ENCODE peak calls at places on chromosomes 16 and 17, in eight cellular contexts. O, Z, K, N, R, W, Y and J are unnamed samples.

GRCh38 chr17:64128787-64129514 is 993 bp downstream of the ERN1 start:
- DNase-seq in O (peak), Z (peak), K (peak), N (no peak), R (no peak), W (no peak), Y (no peak), J (no peak)

GRCh38 chr17:1043601-1044251 is 46.8 kb downstream of the TIMM22 start:
- DNase-seq in O (no peak), Z (no peak), K (no peak), N (no peak), R (no peak), W (peak), Y (no peak), J (no peak)

GRCh38 chr16:64469906-64470702 is 651.8 kb downstream of the CDH11 start:
- DNase-seq in O (peak), Z (peak), K (no peak), N (no peak), R (peak), W (peak), Y (no peak), J (no peak)

GRCh38 chr17:66966529-66967418 is 2.3 kb downstream of the CACNG4 start:
- DNase-seq in O (no peak), Z (no peak), K (no peak), N (no peak), R (no peak), W (no peak), Y (no peak), J (no peak)

GRCh38 chr16:51306116-51306515 is 155.0 kb upstream of the SALL1 start:
- DNase-seq in O (peak), Z (peak), K (no peak), N (no peak), R (no peak), W (no peak), Y (no peak), J (no peak)

GRCh38 chr17:37045271-37045946 is 96.7 kb downstream of the AATF start:
- DNase-seq in O (no peak), Z (no peak), K (no peak), N (no peak), R (no peak), W (no peak), Y (no peak), J (no peak)

GRCh38 chr17:3695723-3696411 is at the start of gene P2RX5:
- DNase-seq in O (peak), Z (peak), K (peak), N (peak), R (no peak), W (peak), Y (no peak), J (no peak)

GRCh38 chr16:29736112-29736511 is 9.7 kb downstream of the C16orf54 start:
- DNase-seq in O (no peak), Z (no peak), K (no peak), N (no peak), R (no peak), W (no peak), Y (no peak), J (no peak)

GRCh38 chr17:7444682-7445010 is 215 bp upstream of the CHRNB1 start:
- DNase-seq in O (no peak), Z (no peak), K (no peak), N (no peak), R (no peak), W (no peak), Y (no peak), J (no peak)

GRCh38 chr17:48526986-48527741 is 3.6 kb downstream of the HOXB1 start:
- DNase-seq in O (no peak), Z (no peak), K (no peak), N (no peak), R (no peak), W (peak), Y (no peak), J (no peak)

GRCh38 chr17:5629133-5629532 is 44.8 kb upstream of the NLRP1 start:
- DNase-seq in O (peak), Z (peak), K (no peak), N (no peak), R (no peak), W (no peak), Y (no peak), J (no peak)

GRCh38 chr17:2780256-2780655 is 16.0 kb upstream of the RAP1GAP2 start:
- DNase-seq in O (no peak), Z (no peak), K (no peak), N (no peak), R (no peak), W (no peak), Y (no peak), J (no peak)

DNA sequence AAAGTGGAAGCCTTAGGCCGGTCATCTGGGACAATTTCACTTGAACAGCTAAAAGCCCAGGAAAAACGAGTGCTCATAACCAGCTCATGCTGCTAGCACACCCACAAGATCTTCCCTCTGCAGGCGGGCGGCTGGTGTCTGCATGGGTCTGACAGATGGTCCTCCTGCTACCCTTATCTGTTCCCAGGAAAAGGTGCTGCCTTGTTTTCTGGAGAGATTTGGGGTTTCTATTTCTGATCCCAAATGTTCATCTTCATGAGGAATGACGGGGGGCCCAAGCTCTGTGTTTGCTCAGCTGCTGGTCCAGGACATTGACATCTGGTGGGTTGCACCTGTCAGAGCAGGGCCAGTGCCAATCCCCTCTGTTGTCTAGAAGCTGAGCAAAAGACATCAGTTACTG is 103.8 kb downstream of the SOCS1 start:
- DNase-seq in O (no peak), Z (no peak), K (no peak), N (no peak), R (no peak), W (no peak), Y (no peak), J (no peak)
- H3K4me3 ChIP-seq in O (no peak), Z (no peak), K (no peak), N (no peak), R (no peak), W (no peak), Y (no peak), J (no peak)

DNA sequence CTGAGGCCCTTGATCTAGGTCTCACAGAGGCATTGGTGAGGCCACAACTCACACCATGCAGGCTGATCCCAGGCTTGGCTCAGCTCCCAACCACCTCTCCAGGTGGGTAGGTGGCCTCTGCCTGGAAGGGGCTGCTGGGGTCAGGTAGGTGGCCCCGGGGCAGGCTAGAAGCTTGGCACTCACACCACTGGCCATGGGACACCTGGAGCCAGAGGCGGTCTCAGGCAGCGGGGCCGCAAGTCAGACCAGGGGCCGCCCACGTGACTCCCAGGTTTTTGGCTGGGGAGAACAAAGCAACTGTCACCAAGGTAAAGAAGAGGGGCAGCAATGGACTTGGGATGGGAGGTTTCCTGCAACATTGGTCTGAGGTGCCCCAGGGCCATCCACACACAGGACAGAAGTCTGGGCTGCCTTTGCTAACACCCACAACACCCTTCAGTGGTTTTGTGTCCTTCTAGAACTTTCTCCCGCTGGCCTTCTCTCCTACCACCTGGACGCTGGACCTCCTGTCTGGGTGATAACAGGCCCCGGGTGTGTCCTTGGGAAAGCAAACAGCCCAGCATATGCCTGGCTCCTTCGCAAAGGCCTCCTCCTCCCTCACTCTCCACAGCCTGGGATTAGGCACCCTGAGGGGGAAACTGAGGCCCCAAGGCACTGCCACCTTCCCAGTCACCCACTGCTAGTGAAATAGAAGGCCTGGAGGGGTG is 16.4 kb downstream of the C16orf74 start:
- DNase-seq in O (no peak), Z (no peak), K (no peak), N (no peak), R (no peak), W (no peak), Y (no peak), J (no peak)
- H3K4me3 ChIP-seq in O (no peak), Z (no peak), K (peak), N (no peak), R (no peak), W (no peak), Y (no peak), J (no peak)

GRCh38 chr17:18011286-18011685 is 27.7 kb downstream of the ATPAF2 start:
- DNase-seq in O (no peak), Z (no peak), K (no peak), N (no peak), R (no peak), W (no peak), Y (no peak), J (no peak)

GRCh38 chr17:18008496-18009268 is 30.3 kb downstream of the ATPAF2 start:
- DNase-seq in O (peak), Z (peak), K (no peak), N (no peak), R (no peak), W (no peak), Y (peak), J (no peak)

GRCh38 chr17:18014006-18014405 is 25.0 kb downstream of the ATPAF2 start:
- DNase-seq in O (no peak), Z (no peak), K (no peak), N (no peak), R (no peak), W (no peak), Y (no peak), J (no peak)

GRCh38 chr17:18006495-18007239 is 32.3 kb downstream of the ATPAF2 start:
- DNase-seq in O (no peak), Z (no peak), K (no peak), N (no peak), R (no peak), W (peak), Y (no peak), J (no peak)

DNA sequence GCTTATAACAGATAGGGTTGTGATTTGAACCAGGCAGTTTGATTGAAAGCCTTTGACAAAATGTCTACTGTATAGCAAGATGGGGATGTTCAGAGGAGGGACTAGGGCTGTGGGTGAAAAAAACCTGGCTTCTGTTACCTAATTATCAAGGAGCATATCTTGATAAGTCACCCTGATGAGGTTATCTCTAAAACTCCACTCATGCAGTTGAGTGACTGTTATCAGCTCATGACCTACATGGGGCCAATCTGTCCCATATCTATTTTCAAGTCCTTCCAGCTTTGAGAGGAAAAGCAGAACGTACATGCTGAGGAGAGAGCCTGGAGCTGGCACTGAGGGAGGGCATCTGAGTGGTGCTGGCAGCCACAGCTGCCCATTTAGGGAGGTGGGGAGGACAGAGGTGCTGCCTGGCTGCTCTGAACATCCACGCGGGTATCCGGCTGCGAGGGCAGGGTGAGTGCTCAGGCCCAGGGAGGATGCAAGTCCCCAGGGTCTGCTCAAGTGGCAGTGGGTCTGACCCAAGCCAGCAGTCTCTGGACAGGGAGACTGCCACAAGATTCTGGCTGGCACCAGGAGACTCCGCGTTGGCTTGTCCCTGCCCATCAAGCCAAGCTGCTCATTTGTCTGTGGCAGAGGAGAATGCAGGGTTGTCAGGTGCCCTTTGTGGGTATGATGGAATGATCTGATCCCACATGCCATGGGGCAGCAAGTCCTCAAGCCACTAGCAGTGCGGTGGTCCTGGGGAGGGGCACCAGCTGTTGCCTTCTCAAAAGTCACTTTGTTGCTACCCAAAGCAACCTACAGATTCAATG is 29.2 kb downstream of the ATPAF2 start:
- DNase-seq in O (no peak), Z (no peak), K (no peak), N (no peak), R (no peak), W (no peak), Y (no peak), J (no peak)
- H3K4me3 ChIP-seq in O (no peak), Z (no peak), K (no peak), N (no peak), R (no peak), W (no peak), Y (no peak), J (no peak)

GRCh38 chr17:14790518-14790917 is 474.6 kb downstream of the PMP22 start:
- DNase-seq in O (no peak), Z (peak), K (no peak), N (no peak), R (no peak), W (no peak), Y (peak), J (no peak)
- H3K4me3 ChIP-seq in O (no peak), Z (no peak), K (no peak), N (no peak), R (no peak), W (no peak), Y (no peak), J (no peak)

GRCh38 chr16:67183284-67183626 is 508 bp downstream of the MATCAP1 start:
- DNase-seq in O (no peak), Z (no peak), K (no peak), N (no peak), R (no peak), W (no peak), Y (no peak), J (no peak)
- H3K4me3 ChIP-seq in O (peak), Z (peak), K (peak), N (peak), R (peak), W (peak), Y (peak), J (no peak)

GRCh38 chr17:41928693-41929251 is 1.6 kb upstream of the ODAD4 start:
- DNase-seq in O (no peak), Z (no peak), K (peak), N (no peak), R (no peak), W (no peak), Y (no peak), J (no peak)

GRCh38 chr17:41937970-41938851 is 7.8 kb downstream of the ODAD4 start:
- DNase-seq in O (no peak), Z (no peak), K (no peak), N (no peak), R (no peak), W (peak), Y (no peak), J (no peak)

GRCh38 chr17:41930009-41930832 is at the start of gene ODAD4:
- DNase-seq in O (peak), Z (peak), K (peak), N (peak), R (peak), W (peak), Y (peak), J (peak)

GRCh38 chr17:41935641-41936040 is 5.2 kb downstream of the ODAD4 start:
- DNase-seq in O (no peak), Z (no peak), K (no peak), N (no peak), R (no peak), W (no peak), Y (no peak), J (no peak)

DNA sequence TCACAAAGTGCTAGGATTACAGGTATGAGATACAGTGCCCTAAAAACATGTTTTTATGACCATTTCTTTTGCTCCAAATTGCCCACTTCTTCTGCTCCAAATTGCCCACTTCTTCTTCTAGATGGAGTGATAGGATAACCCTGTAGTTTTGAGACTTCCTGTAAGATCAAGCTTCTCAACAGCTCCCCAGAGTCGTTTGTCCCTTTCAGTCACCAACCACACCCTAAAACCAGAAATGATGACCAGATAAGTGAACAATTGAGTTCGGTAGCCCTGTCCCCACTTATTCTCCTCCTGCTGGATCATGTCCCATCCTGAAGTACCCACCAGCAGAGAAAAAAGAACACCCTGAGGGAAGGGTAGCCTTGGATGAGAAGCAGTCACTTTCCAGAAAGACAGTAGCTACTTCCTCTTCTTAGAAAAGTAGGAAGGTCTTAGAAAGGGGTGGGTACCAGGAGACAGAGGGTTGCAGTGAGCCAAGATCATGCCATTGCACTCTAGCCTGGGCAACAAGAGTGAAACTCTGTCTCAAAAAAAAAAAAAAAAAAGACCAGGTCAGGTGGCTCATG is 2.5 kb downstream of the ODAD4 start:
- DNase-seq in O (no peak), Z (no peak), K (peak), N (no peak), R (no peak), W (no peak), Y (no peak), J (no peak)
- H3K4me3 ChIP-seq in O (no peak), Z (no peak), K (no peak), N (no peak), R (no peak), W (no peak), Y (no peak), J (no peak)

DNA sequence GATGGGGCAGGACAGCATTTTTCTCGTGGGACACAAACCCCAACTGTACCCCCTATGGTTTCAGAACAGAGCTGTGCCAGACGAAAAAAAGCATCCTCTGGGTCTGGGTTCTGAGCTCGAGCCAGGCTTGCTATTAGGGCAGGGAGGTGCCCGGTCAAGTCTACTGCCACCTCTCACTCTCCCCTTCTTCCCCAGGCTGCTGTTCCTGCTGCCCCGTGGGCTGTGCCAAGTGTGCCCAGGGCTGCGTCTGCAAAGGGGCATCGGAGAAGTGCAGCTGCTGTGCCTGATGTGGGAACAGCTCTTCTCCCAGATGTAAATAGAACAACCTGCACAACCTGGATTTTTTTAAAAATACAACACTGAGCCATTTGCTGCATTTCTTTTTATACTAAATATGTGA is 1.1 kb downstream of the MT1E start:
- DNase-seq in O (no peak), Z (peak), K (no peak), N (no peak), R (no peak), W (no peak), Y (no peak), J (no peak)
- H3K4me3 ChIP-seq in O (peak), Z (peak), K (no peak), N (no peak), R (peak), W (peak), Y (no peak), J (peak)

DNA sequence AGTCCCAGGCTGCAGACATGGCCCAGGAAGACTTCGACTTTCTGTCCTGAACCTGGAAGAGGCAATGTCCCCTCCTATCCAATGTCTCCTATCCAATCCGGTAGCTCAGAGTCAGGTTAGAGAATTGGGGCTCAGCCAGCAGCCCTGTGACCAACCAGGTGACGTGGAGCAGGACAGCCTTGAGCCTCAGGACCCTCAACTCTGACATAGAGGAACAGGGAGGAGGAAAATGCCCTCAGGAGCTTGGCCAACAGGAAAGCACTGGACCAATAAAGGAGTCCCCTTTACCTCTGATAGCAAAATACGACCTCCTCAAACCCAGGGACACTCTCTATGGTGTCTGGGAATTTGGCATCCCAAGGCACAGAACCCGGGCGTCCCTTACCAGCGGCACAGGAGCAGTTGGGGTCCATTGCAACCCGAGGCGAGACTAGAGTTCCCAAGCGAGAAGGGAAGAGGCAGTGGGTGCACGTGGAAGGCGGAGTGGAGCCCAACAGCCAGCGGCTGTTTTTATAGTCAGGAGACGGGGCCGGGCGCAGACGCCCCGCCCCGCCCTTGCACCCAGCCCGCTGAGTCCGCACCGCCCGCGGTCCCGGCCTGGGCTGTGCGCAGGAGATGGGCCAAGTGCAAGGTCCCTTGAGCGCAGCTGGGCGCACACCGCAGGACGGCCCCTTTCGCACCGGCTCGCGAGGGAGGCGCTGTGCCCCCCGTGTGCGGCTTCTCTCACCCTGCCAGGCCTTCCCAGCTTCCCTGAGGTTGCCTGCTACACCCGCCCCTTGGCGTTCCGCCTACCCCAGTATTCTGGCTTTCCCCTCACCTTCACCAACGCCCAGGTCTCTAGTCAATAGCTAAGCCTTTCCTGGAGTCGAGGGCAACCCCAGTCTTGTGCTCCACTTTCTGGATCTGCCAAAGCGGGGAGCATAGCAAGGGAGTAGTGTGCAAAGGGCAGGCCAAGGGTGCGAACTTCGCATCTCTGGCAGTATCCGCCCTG is at the start of gene MT1G:
- DNase-seq in O (peak), Z (peak), K (peak), N (no peak), R (no peak), W (peak), Y (no peak), J (no peak)
- H3K4me3 ChIP-seq in O (no peak), Z (no peak), K (no peak), N (no peak), R (peak), W (peak), Y (no peak), J (peak)